ENCODE peak calls at places on chromosomes 13 and 19, in eight cellular contexts. V is aorta; O is keratinocyte; X is HAP-1; U is stimulated activated CD8-positive, alpha-beta memory T cell treated with anti-CD3 and anti-CD28 coated beads, Interleukin-4, amount 100 ng/mL, for 4 hours; Z is OCI-M1; T is activated B cell treated with CpG ODN at 0.5 μM for 24 hours; E is midbrain. J is an unnamed sample.

GRCh38 chr19:4908781-4909171 is 525 bp upstream of the UHRF1 start:
- DNase-seq in V (no peak), O (no peak), X (no peak), U (no peak), Z (no peak), T (no peak), E (no peak), J (no peak)

GRCh38 chr13:30456290-30456689 is 9.4 kb downstream of the HMGB1 start:
- DNase-seq in V (no peak), O (no peak), X (no peak), U (no peak), Z (no peak), T (no peak), E (no peak), J (no peak)

GRCh38 chr13:21638319-21639282 is 32.3 kb upstream of the FGF9 start:
- DNase-seq in V (no peak), O (peak; percentile 33), X (peak; percentile 38), U (no peak), Z (peak; percentile 56), T (no peak), E (peak; percentile 11), J (no peak)

GRCh38 chr13:50241479-50241878 is 226.2 kb downstream of the KCNRG start:
- DNase-seq in V (no peak), O (no peak), X (no peak), U (no peak), Z (no peak), T (no peak), E (no peak), J (no peak)

GRCh38 chr19:5131031-5131865 is 162.3 kb downstream of the KDM4B start:
- DNase-seq in V (no peak), O (no peak), X (no peak), U (no peak), Z (no peak), T (peak; percentile 76), E (no peak), J (no peak)

GRCh38 chr13:112688560-112689497 is 1.0 kb upstream of the ATP11A start:
- DNase-seq in V (peak; percentile 66), O (no peak), X (peak; percentile 23), U (peak; percentile 15), Z (peak; percentile 38), T (no peak), E (no peak), J (peak; percentile 67)

GRCh38 chr19:17114414-17114831 is 38.8 kb downstream of the MYO9B start:
- DNase-seq in V (no peak), O (no peak), X (no peak), U (no peak), Z (no peak), T (no peak), E (no peak), J (no peak)

GRCh38 chr19:42273407-42274064 is 4.5 kb downstream of the CIC start:
- DNase-seq in V (peak; percentile 47), O (no peak), X (no peak), U (no peak), Z (no peak), T (no peak), E (no peak), J (no peak)

GRCh38 chr13:99315186-99315585 is 8.0 kb upstream of the GPR183 start:
- DNase-seq in V (no peak), O (no peak), X (no peak), U (no peak), Z (no peak), T (no peak), E (no peak), J (no peak)

GRCh38 chr19:1929051-1929742 is 11.8 kb upstream of the CSNK1G2 start:
- DNase-seq in V (peak; percentile 86), O (no peak), X (peak; percentile 89), U (peak; percentile 63), Z (peak; percentile 78), T (peak; percentile 86), E (peak; percentile 78), J (peak; percentile 64)

GRCh38 chr19:41541990-41542584 is 33.9 kb upstream of the CEACAM21 start:
- DNase-seq in V (peak; percentile 71), O (no peak), X (peak; percentile 71), U (peak; percentile 53), Z (peak; percentile 82), T (peak; percentile 56), E (no peak), J (peak; percentile 20)

GRCh38 chr13:110102053-110102452 is 204.9 kb downstream of the COL4A1 start:
- DNase-seq in V (no peak), O (no peak), X (no peak), U (no peak), Z (no peak), T (no peak), E (no peak), J (no peak)

GRCh38 chr19:42030605-42031004 is 36.6 kb upstream of the ATP1A3 start:
- DNase-seq in V (no peak), O (no peak), X (no peak), U (no peak), Z (no peak), T (no peak), E (no peak), J (no peak)

GRCh38 chr19:5642204-5642603 is 19.3 kb downstream of the SAFB start:
- DNase-seq in V (no peak), O (no peak), X (no peak), U (no peak), Z (no peak), T (no peak), E (no peak), J (no peak)

GRCh38 chr13:26992951-26993490 is 178.6 kb downstream of the USP12 start:
- DNase-seq in V (no peak), O (no peak), X (no peak), U (no peak), Z (no peak), T (no peak), E (no peak), J (peak; percentile 12)

GRCh38 chr13:51729853-51730553 is 74.0 kb downstream of the DHRS12 start:
- DNase-seq in V (peak; percentile 76), O (no peak), X (peak; percentile 44), U (no peak), Z (peak; percentile 40), T (no peak), E (no peak), J (no peak)